ENCODE peak calls at places on chromosomes 6 and 20, in four cellular contexts. H, C, Q and Z are unnamed samples. For H3K4me1, the result is how much of the 10 kb centered on the place peaks cover.

GRCh38 chr6:45717715-45718114 is 297.9 kb downstream of the CLIC5 start:
- DNase-seq in H (no peak), C (no peak), Q (no peak), Z (no peak)

GRCh38 chr6:118659513-118660217 is 8.3 kb upstream of the CEP85L start:
- DNase-seq in H (no peak), C (peak), Q (peak), Z (no peak)

GRCh38 chr20:35489717-35490116 is 34.3 kb downstream of the CEP250 start:
- DNase-seq in H (no peak), C (no peak), Q (no peak), Z (no peak)

GRCh38 chr6:85628353-85628752 is 14.3 kb downstream of the SYNCRIP start:
- DNase-seq in H (no peak), C (no peak), Q (no peak), Z (no peak)

GRCh38 chr20:57124800-57125399 is 141.5 kb downstream of the BMP7 start:
- DNase-seq in H (no peak), C (no peak), Q (no peak), Z (no peak)

GRCh38 chr6:84581494-84582259 is 182.7 kb downstream of the TBX18 start:
- DNase-seq in H (no peak), C (no peak), Q (no peak), Z (no peak)

GRCh38 chr6:26019261-26019845 is 56.8 kb downstream of the TRIM38 start:
- DNase-seq in H (peak), C (no peak), Q (no peak), Z (no peak)

GRCh38 chr6:79427721-79428120 is 109.5 kb downstream of the LCA5 start:
- DNase-seq in H (no peak), C (no peak), Q (no peak), Z (no peak)

DNA sequence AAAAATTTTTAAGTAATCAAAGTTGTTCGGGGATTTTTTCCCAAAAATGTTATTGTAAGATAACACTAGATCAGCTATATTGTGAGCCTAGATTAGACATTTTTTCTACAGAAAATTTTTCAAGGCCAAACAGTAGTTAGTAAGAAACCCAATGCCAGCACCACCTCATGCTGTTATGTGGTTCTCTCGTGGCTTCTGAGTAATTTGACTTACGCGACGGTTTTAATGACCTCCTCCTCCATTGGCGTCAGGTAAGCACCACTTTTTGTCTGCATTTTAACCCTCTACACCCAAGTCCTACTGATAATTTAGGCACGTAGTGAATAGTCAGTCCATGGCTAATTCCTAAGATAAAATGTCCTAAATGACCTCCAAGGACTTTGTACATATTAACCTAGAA is 9.7 kb downstream of the RPS6KA2 start:
- DNase-seq in H (no peak), C (no peak), Q (no peak), Z (no peak)
- H3K4me1 ChIP-seq in H (under half), C (under half), Q (under half), Z (under half)

DNA sequence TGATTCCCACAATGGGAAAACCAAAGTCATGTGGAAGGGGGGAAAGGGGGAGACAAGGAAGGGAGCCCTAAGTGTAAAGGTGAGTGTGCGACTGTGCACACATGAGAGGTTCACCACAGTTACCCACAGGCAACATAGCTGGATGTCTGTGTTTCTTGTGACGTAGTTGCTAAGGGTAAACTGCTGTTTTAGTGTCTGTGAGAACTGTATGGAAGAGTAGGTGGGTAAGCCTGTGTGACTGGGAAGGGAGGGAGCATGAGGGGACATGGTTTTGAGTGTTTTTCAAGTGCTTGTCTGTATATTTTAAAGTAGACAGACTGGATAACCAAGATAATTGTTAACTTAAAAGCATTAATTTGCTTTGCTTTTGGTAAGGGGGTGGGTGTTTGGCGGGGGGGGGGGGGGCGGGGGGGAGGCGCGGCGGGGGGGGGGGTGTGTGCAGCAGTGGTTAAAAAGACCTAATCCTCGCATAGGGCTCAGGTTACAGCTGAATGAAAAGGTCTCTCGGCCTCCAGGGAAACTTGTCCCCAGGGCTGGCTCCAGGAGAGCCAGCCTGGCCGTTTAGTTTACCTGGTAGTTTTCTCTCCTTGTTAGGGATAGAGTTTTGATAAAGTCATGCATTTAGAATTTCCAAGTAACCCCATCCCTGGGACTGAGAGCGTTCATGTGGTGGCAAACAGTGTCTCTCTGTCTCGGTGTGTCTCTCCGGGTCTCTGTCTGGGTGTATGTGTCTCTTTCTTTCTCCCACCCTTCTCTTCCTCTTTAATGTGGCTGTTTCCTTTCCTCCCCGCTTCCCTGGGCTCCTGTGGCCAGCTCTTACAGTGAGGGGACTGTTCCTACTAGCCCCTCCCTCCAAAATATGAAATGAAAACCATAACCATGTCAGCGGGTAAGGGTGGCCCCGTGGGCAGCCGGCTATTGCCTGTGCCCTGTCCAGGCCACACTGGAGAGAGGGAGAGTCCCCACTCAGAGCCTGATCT is 3.4 kb downstream of the SCUBE3 start:
- DNase-seq in H (no peak), C (no peak), Q (no peak), Z (no peak)
- H3K27ac ChIP-seq in H (no peak), C (no peak), Q (no peak), Z (no peak)

DNA sequence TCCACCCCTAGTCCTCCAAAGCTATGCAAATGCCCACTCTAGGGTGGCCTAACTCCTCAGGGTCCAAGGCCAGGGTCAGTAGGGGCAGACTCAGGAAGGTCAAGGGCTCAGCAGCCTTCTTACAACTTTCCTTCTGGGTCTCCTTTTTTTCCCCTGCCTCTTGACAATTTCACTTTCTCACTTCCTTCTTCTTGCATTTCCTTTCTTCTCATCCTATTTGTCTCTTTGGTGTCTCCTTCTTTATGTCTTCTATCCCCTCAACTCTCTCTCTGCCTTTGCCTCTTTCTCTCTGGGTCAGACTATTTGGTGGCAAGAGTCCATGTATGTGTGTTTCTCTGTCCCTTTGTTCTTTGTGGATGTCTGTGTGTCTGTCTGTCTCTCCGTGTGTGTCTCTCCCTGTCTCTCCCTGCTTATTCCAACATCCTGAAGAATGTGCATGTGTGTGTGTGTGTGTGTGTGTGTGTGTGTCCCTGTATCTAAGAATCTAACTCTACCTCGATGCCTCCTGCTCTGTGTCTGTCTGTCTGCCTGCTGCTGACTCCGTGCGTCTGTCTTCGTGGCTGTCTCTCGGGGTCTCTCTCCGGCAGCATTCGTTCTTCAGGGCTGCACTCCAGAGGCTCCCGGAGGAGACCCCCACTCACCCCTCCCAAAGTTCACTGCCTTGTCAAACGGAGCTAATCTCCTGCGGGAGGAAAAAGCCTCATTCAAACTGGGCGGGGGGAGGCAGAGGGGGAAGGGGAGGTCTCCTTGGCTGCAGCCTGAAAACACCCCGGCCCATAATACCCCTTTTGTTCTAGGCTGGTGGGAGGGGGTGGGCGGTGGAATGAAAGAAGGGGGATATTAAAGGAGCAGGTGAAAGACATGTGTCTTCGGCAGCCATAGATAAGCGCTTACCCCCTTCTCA is 51.7 kb upstream of the FOXP4 start:
- DNase-seq in H (no peak), C (no peak), Q (no peak), Z (no peak)
- H3K4me3 ChIP-seq in H (no peak), C (no peak), Q (no peak), Z (no peak)

DNA sequence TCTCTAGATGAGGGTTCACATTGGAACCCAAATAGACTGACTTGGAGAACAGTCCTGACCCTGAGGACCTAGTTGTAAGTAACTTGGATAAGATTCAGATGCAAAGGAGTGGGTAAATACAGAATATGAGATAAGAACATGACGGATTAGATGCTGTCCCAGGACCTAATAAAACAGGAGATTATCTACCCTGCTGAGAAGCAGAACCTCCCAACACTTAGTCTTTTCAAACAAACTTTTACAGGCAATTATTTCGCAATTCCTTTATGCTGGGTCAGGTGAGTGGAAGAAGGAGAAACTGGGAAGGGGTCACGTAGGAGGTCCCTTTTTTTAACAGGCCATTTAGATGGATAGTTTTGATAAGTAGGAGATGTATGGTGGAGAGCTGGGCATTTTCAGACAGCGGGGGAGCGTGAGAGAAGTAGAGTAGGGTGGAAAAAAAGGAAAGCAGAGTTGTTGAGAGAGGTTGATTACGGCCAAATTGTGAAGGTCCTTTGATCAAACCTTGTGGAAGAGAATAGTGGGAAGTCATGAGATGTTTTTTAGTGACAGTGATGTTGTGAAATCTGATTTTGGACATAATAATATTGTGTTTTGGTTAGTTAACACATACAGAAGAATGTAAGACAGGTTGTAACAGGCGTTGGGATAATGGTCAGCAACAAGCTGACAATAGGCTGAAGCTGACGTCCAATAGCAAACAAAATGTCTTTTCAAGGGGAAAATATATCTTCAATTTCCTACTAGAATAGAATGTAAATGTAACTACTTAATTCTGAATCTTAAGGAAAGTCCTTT is 32.8 kb downstream of the FAM83B start:
- DNase-seq in H (no peak), C (no peak), Q (no peak), Z (peak)
- H3K4me1 ChIP-seq in H (under half), C (under half), Q (under half), Z (under half)